ENCODE peak calls at places on chromosomes 3 and 15, in four cellular contexts. Q, R, H and E are unnamed samples.

GRCh38 chr15:45499426-45499825 is 23.1 kb downstream of the SLC30A4 start:
- DNase-seq in Q (peak; percentile 20), H (no peak), R (no peak), E (no peak)

GRCh38 chr3:31862861-31863260 is 118.2 kb downstream of the OSBPL10 start:
- DNase-seq in R (no peak), Q (no peak), H (no peak), E (no peak)

GRCh38 chr3:126483321-126483761 is 7.7 kb upstream of the ZXDC start:
- DNase-seq in R (no peak), H (no peak), Q (no peak), E (no peak)

GRCh38 chr3:141526709-141527108 is 39.9 kb downstream of the RASA2 start:
- DNase-seq in H (no peak), R (no peak), Q (no peak), E (no peak)

GRCh38 chr15:101035611-101036010 is 116.5 kb downstream of the LRRK1 start:
- DNase-seq in R (no peak), H (no peak), Q (no peak), E (no peak)

GRCh38 chr3:100709840-100710235 is 544 bp downstream of the TFG start:
- DNase-seq in H (no peak), Q (peak; percentile 81), R (peak; percentile 10), E (no peak)

GRCh38 chr3:105802073-105802706 is 66.6 kb downstream of the CBLB start:
- DNase-seq in R (no peak), H (no peak), Q (no peak), E (no peak)

GRCh38 chr3:106130384-106131084 is 261.7 kb upstream of the CBLB start:
- DNase-seq in R (no peak), H (no peak), Q (peak; percentile 79), E (no peak)

GRCh38 chr3:175948041-175948440 is 1088.9 kb downstream of the NAALADL2 start:
- DNase-seq in Q (no peak), H (no peak), R (no peak), E (no peak)

GRCh38 chr3:171317133-171317532 is 143.1 kb downstream of the TNIK start:
- DNase-seq in R (no peak), H (no peak), Q (no peak), E (no peak)

GRCh38 chr3:55801068-55801467 is 314.0 kb upstream of the WNT5A start:
- DNase-seq in R (no peak), Q (no peak), H (no peak), E (no peak)

DNA sequence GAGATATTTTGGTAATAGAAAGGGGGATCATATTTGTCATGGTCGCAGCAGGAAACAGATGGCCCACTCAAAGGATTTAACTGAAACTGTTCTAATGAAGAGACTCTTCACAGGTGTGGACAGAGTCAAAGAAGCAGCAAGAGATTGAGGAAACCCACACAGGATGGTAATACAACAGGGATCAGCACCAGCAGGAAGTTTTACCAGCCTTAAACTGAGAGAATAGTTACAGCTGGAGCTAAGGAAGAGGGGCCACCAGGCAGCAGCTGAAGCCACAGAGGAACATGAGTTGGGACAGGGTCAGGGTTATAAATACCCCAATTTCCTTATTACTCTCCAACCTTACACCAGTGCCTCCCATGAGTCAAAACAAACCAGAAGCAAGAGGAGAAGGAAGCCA is 131.8 kb upstream of the UBE2E2 start:
- DNase-seq in H (no peak), R (no peak), Q (no peak), E (no peak)
- H3K27ac ChIP-seq in H (no peak overlapping the region), R (no peak overlapping the region), Q (no peak overlapping the region), E (no peak overlapping the region)

GRCh38 chr15:34282384-34282783 is 55.2 kb downstream of the SLC12A6 start:
- DNase-seq in R (no peak), Q (no peak), H (no peak), E (no peak)

GRCh38 chr15:34284937-34285336 is 52.6 kb downstream of the SLC12A6 start:
- DNase-seq in Q (no peak), H (no peak), R (no peak), E (no peak)

GRCh38 chr15:34279341-34279740 is 54.5 kb downstream of the EMC4 start:
- DNase-seq in H (no peak), R (no peak), Q (no peak), E (no peak)

GRCh38 chr15:34275721-34276120 is 50.9 kb downstream of the EMC4 start:
- DNase-seq in H (no peak), Q (no peak), R (no peak), E (no peak)

DNA sequence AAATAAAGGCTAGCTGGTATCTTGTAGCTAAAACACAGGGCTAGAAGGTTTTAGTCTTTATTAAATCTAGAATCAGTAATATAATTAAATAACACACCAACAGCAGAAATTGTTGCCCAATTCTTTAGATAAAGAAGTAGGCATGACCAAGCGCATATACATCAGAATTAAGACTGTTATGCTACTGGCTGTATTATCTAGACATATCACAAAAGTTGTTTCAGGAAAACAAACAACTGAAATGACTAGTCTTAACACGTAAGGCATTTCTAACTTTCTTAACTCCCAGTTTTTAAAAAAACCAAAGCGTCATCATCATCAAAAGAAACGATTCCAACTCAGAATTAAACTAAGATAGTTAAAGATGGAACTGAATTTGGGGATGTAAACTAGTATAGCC is 55.4 kb downstream of the EMC4 start:
- DNase-seq in H (no peak), R (no peak), Q (no peak), E (no peak)
- H3K27ac ChIP-seq in H (no peak overlapping the region), R (no peak overlapping the region), Q (no peak overlapping the region), E (no peak overlapping the region)

GRCh38 chr3:57030711-57031110 is 29.8 kb upstream of the SPATA12 start:
- DNase-seq in R (no peak), Q (no peak), H (no peak), E (no peak)

GRCh38 chr3:57029383-57029782 is 31.1 kb upstream of the SPATA12 start:
- DNase-seq in R (no peak), Q (no peak), H (no peak), E (no peak)

GRCh38 chr3:57025237-57025636 is 35.2 kb upstream of the SPATA12 start:
- DNase-seq in Q (no peak), R (no peak), H (no peak), E (no peak)

GRCh38 chr3:57029924-57030323 is 30.5 kb upstream of the SPATA12 start:
- DNase-seq in Q (no peak), H (no peak), R (no peak), E (no peak)

GRCh38 chr3:57026918-57027317 is 33.5 kb upstream of the SPATA12 start:
- DNase-seq in R (no peak), H (no peak), Q (no peak), E (no peak)
- H3K27ac ChIP-seq in R (no peak overlapping the region), H (no peak overlapping the region), Q (no peak overlapping the region), E (no peak overlapping the region)

GRCh38 chr3:159762238-159762637 is 226.4 kb upstream of the IL12A start:
- DNase-seq in Q (peak; percentile 72), R (no peak), H (no peak), E (no peak)
- H3K27ac ChIP-seq in Q (no peak overlapping the region), R (no peak overlapping the region), H (peak overlapping the region; percentile 94), E (peak overlapping the region; percentile 99)

GRCh38 chr3:5195605-5196004 is 8.1 kb downstream of the EDEM1 start:
- DNase-seq in H (peak; percentile 27), Q (no peak), R (peak; percentile 24), E (no peak)
- H3K27ac ChIP-seq in H (peak overlapping the region; percentile 74), Q (no peak overlapping the region), R (peak overlapping the region; percentile 71), E (no peak overlapping the region)

DNA sequence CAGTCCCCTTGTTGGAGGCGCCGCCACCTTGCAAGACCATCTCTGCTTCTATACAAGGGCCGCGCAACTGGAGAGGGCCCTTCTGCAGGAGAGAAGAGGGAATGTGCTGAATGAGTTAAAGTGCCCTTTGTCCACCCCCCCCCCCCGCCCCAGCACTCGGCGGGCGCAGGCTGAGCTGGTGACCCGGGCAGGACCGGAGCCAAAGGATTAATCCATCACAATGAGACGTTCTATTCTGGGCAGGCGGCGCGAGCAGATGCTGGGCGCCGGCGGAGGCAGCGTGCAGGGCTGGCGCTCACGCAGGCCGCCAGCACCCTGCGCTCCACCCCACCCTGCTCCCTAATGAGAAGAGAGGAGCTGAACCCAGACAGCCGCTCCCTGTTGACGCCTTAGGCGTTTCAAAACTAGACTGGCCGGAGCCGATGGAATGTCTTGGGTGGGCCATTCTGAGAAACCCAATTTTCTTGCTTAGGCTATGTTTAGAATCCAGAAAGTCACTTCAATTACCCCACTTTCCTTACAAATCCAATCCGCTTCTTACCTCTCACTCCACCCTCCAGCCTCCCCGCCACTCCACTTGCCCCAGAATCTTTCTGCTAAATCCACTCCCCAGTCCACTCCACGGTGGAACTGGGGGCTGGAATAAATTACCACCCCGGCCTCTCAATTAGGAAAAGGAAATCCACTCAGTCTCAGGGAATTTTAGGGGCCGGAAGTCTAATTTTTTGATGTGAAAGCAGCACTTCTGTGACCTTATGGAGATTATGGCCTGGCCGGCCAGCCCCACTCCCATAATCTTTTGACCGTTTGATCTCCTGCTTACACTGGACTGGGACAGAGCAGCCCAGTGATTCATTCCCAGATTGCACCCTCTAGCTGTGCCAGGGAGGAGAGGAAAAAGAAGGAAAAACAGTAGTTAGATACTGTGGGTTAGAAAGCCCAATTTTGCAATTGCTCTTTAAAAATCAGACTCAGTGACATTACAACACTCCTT is 32.7 kb downstream of the GJD2 start:
- DNase-seq in Q (peak; percentile 67), H (no peak), R (no peak), E (peak; percentile 43)
- H3K27ac ChIP-seq in Q (no peak overlapping the region), H (no peak overlapping the region), R (no peak overlapping the region), E (peak overlapping the region; percentile 88)